ENCODE peak calls at places on chromosomes 7 and 10, in five cellular contexts. C is psoas muscle, M is right lobe of liver, V is heart left ventricle, A is left ventricle myocardium inferior. E is an unnamed sample.
A peak's percentile ranks its signal among the peaks of the same experiment; 100 is the strongest.

GRCh38 chr7:140674899-140675701 is 2.4 kb downstream of the ADCK2 start:
- DNase-seq in C (no peak), M (no peak), V (no peak), A (no peak), E (peak; percentile 58)

GRCh38 chr7:113197274-113197673 is 78.9 kb upstream of the SMIM30 start:
- DNase-seq in C (no peak), M (no peak), V (no peak), A (no peak), E (peak; percentile 82)

GRCh38 chr7:114086491-114086905 is 167.7 kb upstream of the PPP1R3A start:
- DNase-seq in C (peak; percentile 22), M (peak; percentile 55), V (peak; percentile 60), A (peak; percentile 26), E (no peak)

GRCh38 chr10:29828440-29828894 is 193.7 kb upstream of the SVIL start:
- DNase-seq in C (no peak), M (no peak), V (no peak), A (no peak), E (no peak)

GRCh38 chr7:97513326-97513725 is 218.6 kb upstream of the TAC1 start:
- DNase-seq in C (no peak), M (no peak), V (no peak), A (no peak), E (no peak)

GRCh38 chr7:33979807-33980355 is 74.5 kb downstream of the BMPER start:
- DNase-seq in C (no peak), M (no peak), V (no peak), A (no peak), E (peak; percentile 97)

GRCh38 chr7:139523199-139523941 is at the start of gene CLEC2L:
- DNase-seq in C (no peak), M (no peak), V (no peak), A (no peak), E (no peak)

GRCh38 chr10:90884414-90884813 is 12.6 kb downstream of the RPP30 start:
- DNase-seq in C (no peak), M (no peak), V (no peak), A (no peak), E (peak; percentile 45)

GRCh38 chr10:43299579-43299978 is 32.7 kb upstream of the RASGEF1A start:
- DNase-seq in C (no peak), M (no peak), V (no peak), A (no peak), E (no peak)

GRCh38 chr10:26622891-26623290 is 74.6 kb upstream of the PDSS1 start:
- DNase-seq in C (no peak), M (no peak), V (no peak), A (no peak), E (no peak)

GRCh38 chr7:36625247-36625646 is 99.0 kb downstream of the AOAH start:
- DNase-seq in C (no peak), M (no peak), V (no peak), A (no peak), E (no peak)

GRCh38 chr7:120743128-120743527 is 114.8 kb downstream of the TSPAN12 start:
- DNase-seq in C (no peak), M (no peak), V (no peak), A (no peak), E (no peak)

GRCh38 chr7:38704041-38704547 is 72.9 kb upstream of the AMPH start:
- DNase-seq in C (no peak), M (no peak), V (no peak), A (no peak), E (no peak)

GRCh38 chr7:30157217-30157616 is 22.4 kb downstream of the MTURN start:
- DNase-seq in C (no peak), M (no peak), V (no peak), A (no peak), E (no peak)

GRCh38 chr10:99431190-99431549 is 746 bp upstream of the GOT1 start:
- DNase-seq in C (peak; percentile 78), M (peak; percentile 83), V (peak; percentile 84), A (peak; percentile 85), E (peak; percentile 52)

GRCh38 chr10:88374392-88375145 is 208.5 kb downstream of the RNLS start:
- DNase-seq in C (no peak), M (no peak), V (no peak), A (no peak), E (no peak)

GRCh38 chr7:41010967-41011366 is 691.9 kb downstream of the INHBA start:
- DNase-seq in C (no peak), M (no peak), V (no peak), A (no peak), E (peak; percentile 49)

GRCh38 chr7:51023547-51023946 is 240.9 kb upstream of the GRB10 start:
- DNase-seq in C (no peak), M (no peak), V (no peak), A (no peak), E (no peak)

GRCh38 chr10:110224992-110225391 is 17.6 kb downstream of the MXI1 start:
- DNase-seq in C (no peak), M (no peak), V (no peak), A (no peak), E (no peak)

GRCh38 chr7:95469850-95470249 is 15.9 kb upstream of the ASB4 start:
- DNase-seq in C (no peak), M (no peak), V (no peak), A (no peak), E (no peak)

GRCh38 chr7:18638594-18639452 is 143.3 kb downstream of the HDAC9 start:
- DNase-seq in C (no peak), M (no peak), V (no peak), A (no peak), E (peak; percentile 49)

GRCh38 chr7:27996141-27996540 is 184.5 kb downstream of the JAZF1 start:
- DNase-seq in C (no peak), M (no peak), V (no peak), A (no peak), E (no peak)

GRCh38 chr7:85426487-85426960 is 239.7 kb upstream of the SEMA3D start:
- DNase-seq in C (no peak), M (no peak), V (no peak), A (no peak), E (peak; percentile 3)

GRCh38 chr7:149209518-149210269 is 14.3 kb downstream of the ZNF282 start:
- DNase-seq in C (no peak), M (no peak), V (no peak), A (no peak), E (peak; percentile 59)

GRCh38 chr10:14822879-14823755 is 14.7 kb downstream of the CDNF start:
- DNase-seq in C (no peak), M (no peak), V (no peak), A (peak; percentile 17), E (peak; percentile 71)

GRCh38 chr7:152115021-152115718 is 89.7 kb downstream of the GALNT11 start:
- DNase-seq in C (no peak), M (no peak), V (no peak), A (no peak), E (no peak)

GRCh38 chr7:111711426-111712065 is 149.3 kb upstream of the IMMP2L start:
- DNase-seq in C (no peak), M (no peak), V (no peak), A (no peak), E (no peak)

GRCh38 chr10:109922353-109922975 is 847 bp downstream of the XPNPEP1 start:
- DNase-seq in C (no peak), M (no peak), V (no peak), A (no peak), E (no peak)

GRCh38 chr10:26556756-26557640 is 118.9 kb downstream of the APBB1IP start:
- DNase-seq in C (no peak), M (no peak), V (no peak), A (no peak), E (peak; percentile 81)

GRCh38 chr7:34121366-34121765 is 216.0 kb downstream of the BMPER start:
- DNase-seq in C (no peak), M (no peak), V (no peak), A (no peak), E (no peak)

GRCh38 chr10:73744690-73744994 is 470 bp downstream of the SEC24C start:
- DNase-seq in C (peak; percentile 55), M (peak; percentile 69), V (no peak), A (no peak), E (peak; percentile 62)

GRCh38 chr10:5168897-5169296 is 16.1 kb downstream of the AKR1C8 start:
- DNase-seq in C (no peak), M (no peak), V (no peak), A (no peak), E (no peak)

GRCh38 chr7:138958026-138958956 is 22.9 kb downstream of the KIAA1549 start:
- DNase-seq in C (no peak), M (no peak), V (no peak), A (no peak), E (no peak)

GRCh38 chr10:30861217-30861616 is 170.4 kb downstream of the ZNF438 start:
- DNase-seq in C (no peak), M (no peak), V (no peak), A (no peak), E (no peak)

GRCh38 chr10:30862486-30862885 is 169.2 kb downstream of the ZNF438 start:
- DNase-seq in C (no peak), M (no peak), V (no peak), A (no peak), E (peak; percentile 97)

GRCh38 chr10:30865141-30865926 is 166.3 kb downstream of the ZNF438 start:
- DNase-seq in C (no peak), M (no peak), V (no peak), A (no peak), E (peak; percentile 91)

GRCh38 chr10:30861976-30862375 is 169.7 kb downstream of the ZNF438 start:
- DNase-seq in C (no peak), M (no peak), V (no peak), A (no peak), E (no peak)

GRCh38 chr10:30863516-30864210 is 168.0 kb downstream of the ZNF438 start:
- DNase-seq in C (no peak), M (no peak), V (no peak), A (no peak), E (no peak)
- TF ChIP-seq CTCF in C (no peak), M (no peak), V (no peak), A (no peak), E (no peak)

GRCh38 chr10:75137533-75138438 is 26.3 kb downstream of the SAMD8 start:
- DNase-seq in C (no peak), M (no peak), V (no peak), A (no peak), E (peak; percentile 67)
- H3K4me3 ChIP-seq in C (no peak overlapping the region), M (no peak overlapping the region), V (no peak overlapping the region), A (no peak overlapping the region), E (no peak overlapping the region)

DNA sequence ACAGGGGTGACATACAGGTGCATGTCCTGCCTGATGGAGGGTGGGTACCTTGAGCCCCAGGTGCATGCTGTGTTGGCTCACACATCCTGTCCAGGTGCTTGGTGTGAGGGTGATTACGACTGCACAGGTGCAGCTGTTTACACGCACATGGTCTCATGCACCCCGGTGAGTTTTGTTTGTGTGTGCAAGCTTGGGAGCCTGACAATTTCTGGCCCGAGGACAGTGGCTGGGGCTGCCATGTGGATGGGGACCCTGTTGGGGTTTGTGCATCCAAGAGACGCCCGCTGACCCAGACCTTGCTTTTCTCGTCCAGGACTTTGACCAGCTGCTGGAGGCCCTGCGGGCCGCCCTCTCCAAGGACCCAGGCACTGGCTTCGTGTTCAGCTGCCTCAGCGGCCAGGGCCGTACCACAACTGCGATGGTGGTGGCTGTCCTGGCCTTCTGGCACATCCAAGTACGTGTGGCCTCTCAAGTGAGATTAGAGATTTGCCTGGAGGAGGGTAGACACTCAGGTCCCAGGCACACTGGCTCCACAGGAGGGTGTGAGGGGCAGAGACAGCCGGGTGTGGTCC is 61.7 kb downstream of the PRF1 start:
- DNase-seq in C (no peak), M (no peak), V (peak; percentile 45), A (no peak), E (no peak)
- TF ChIP-seq CTCF in C (no peak), M (no peak), V (no peak), A (peak; percentile 39), E (no peak)

GRCh38 chr10:12334186-12334530 is 15.2 kb upstream of the CAMK1D start:
- DNase-seq in C (no peak), M (no peak), V (no peak), A (no peak), E (no peak)
- H3K4me3 ChIP-seq in C (no peak overlapping the region), M (no peak overlapping the region), V (no peak overlapping the region), A (peak overlapping the region; percentile 34), E (no peak overlapping the region)

GRCh38 chr10:124742418-124743187 is 1.6 kb downstream of the FAM53B start:
- DNase-seq in C (peak; percentile 24), M (no peak), V (no peak), A (no peak), E (no peak)
- TF ChIP-seq CTCF in C (no peak), M (peak; percentile 10), V (peak; percentile 21), A (peak; percentile 29), E (peak; percentile 44)